ENCODE peak calls at places on chromosomes 16 and 17, in five cellular contexts. Y is ovary, I is brain microvascular endothelial cell, W is prostate gland, O is PC-9. D is an unnamed sample.

GRCh38 chr17:67588326-67588725 is 129.4 kb upstream of the NOL11 start:
- DNase-seq in O (no peak), Y (no peak), I (no peak), W (no peak), D (no peak)

GRCh38 chr16:27505297-27506236 is 44.1 kb downstream of the GTF3C1 start:
- DNase-seq in Y (no peak), W (peak), O (no peak), I (no peak), D (no peak)

GRCh38 chr16:29816694-29817441 is 916 bp downstream of the PAGR1 start:
- DNase-seq in I (peak), O (peak), Y (peak), W (peak), D (peak)

GRCh38 chr16:85284138-85284897 is 172.0 kb upstream of the CIBAR2 start:
- DNase-seq in Y (no peak), O (no peak), I (no peak), W (no peak), D (peak)

GRCh38 chr17:29379084-29379811 is 10.9 kb upstream of the TAOK1 start:
- DNase-seq in O (no peak), Y (no peak), W (peak), I (no peak), D (no peak)

GRCh38 chr16:81466351-81466960 is 21.8 kb downstream of the CMIP start:
- DNase-seq in O (no peak), Y (no peak), I (no peak), W (no peak), D (no peak)

GRCh38 chr17:35586569-35587073 is 501 bp upstream of the AP2B1 start:
- DNase-seq in I (no peak), W (no peak), O (no peak), Y (no peak), D (no peak)

GRCh38 chr17:10247806-10248334 is 49.5 kb upstream of the GAS7 start:
- DNase-seq in W (no peak), Y (no peak), O (no peak), I (no peak), D (no peak)

GRCh38 chr17:4433515-4434031 is at the start of gene SPNS3:
- DNase-seq in W (no peak), Y (no peak), I (no peak), O (no peak), D (no peak)

GRCh38 chr17:13940858-13941665 is 128.2 kb upstream of the COX10 start:
- DNase-seq in I (peak), W (no peak), Y (no peak), O (no peak), D (peak)

GRCh38 chr17:3792481-3792880 is 8.5 kb downstream of the ITGAE start:
- DNase-seq in Y (peak), O (no peak), W (peak), I (no peak), D (no peak)

GRCh38 chr17:65100316-65101140 is 36.6 kb upstream of the RGS9 start:
- DNase-seq in I (no peak), W (peak), O (peak), Y (peak), D (peak)

GRCh38 chr16:21263640-21264211 is 14.4 kb downstream of the CRYM start:
- DNase-seq in O (no peak), I (no peak), Y (no peak), W (peak), D (peak)

GRCh38 chr17:63500548-63501390 is 22.4 kb upstream of the KCNH6 start:
- DNase-seq in O (no peak), W (no peak), I (no peak), Y (no peak), D (no peak)

GRCh38 chr17:70110443-70110880 is 35.4 kb downstream of the KCNJ16 start:
- DNase-seq in W (no peak), Y (no peak), O (no peak), I (peak), D (peak)

GRCh38 chr16:88815901-88816589 is 4.3 kb upstream of the APRT start:
- DNase-seq in Y (no peak), O (peak), I (no peak), W (no peak), D (peak)

GRCh38 chr16:82034981-82035612 is at the start of gene HSD17B2:
- DNase-seq in Y (no peak), O (no peak), W (no peak), I (peak), D (no peak)

GRCh38 chr17:56970974-56971373 is 7.0 kb upstream of the SCPEP1 start:
- DNase-seq in W (no peak), Y (no peak), O (no peak), I (no peak), D (no peak)

GRCh38 chr17:39486242-39486641 is 25.0 kb downstream of the CDK12 start:
- DNase-seq in O (peak), I (peak), Y (no peak), W (no peak), D (no peak)

GRCh38 chr16:84357191-84357651 is 11.1 kb upstream of the ATP2C2 start:
- DNase-seq in O (peak), Y (no peak), I (peak), W (peak), D (no peak)

GRCh38 chr17:57595426-57595825 is 149.7 kb downstream of the CCDC182 start:
- DNase-seq in W (no peak), O (no peak), I (no peak), Y (no peak), D (no peak)

GRCh38 chr17:31678431-31678830 is 180.6 kb downstream of the COPRS start:
- DNase-seq in W (no peak), Y (no peak), I (no peak), O (peak), D (no peak)

GRCh38 chr16:15613676-15614075 is 29.3 kb downstream of the MARF1 start:
- DNase-seq in Y (no peak), W (no peak), O (peak), I (no peak), D (no peak)

GRCh38 chr16:21608647-21609328 is 9.4 kb downstream of the METTL9 start:
- DNase-seq in O (no peak), I (no peak), W (no peak), Y (no peak), D (no peak)

GRCh38 chr16:58377932-58378331 is 14.3 kb upstream of the GINS3 start:
- DNase-seq in O (no peak), Y (no peak), I (no peak), W (no peak), D (no peak)

GRCh38 chr16:1225051-1225451 is at the start of gene TPSG1:
- DNase-seq in I (no peak), O (no peak), Y (no peak), W (no peak), D (no peak)

GRCh38 chr17:64063088-64063487 is 42.7 kb upstream of the ICAM2 start:
- DNase-seq in Y (no peak), I (no peak), O (no peak), W (no peak), D (no peak)

GRCh38 chr17:71084219-71084618 is 914.9 kb downstream of the KCNJ2 start:
- DNase-seq in W (peak), O (no peak), I (peak), Y (no peak), D (peak)

GRCh38 chr16:5056347-5056746 is 9.4 kb downstream of the C16orf89 start:
- DNase-seq in W (no peak), O (no peak), I (peak), Y (no peak), D (peak)

GRCh38 chr17:34368455-34369195 is 5.6 kb upstream of the CCL1 start:
- DNase-seq in O (no peak), I (no peak), Y (no peak), W (no peak), D (no peak)

GRCh38 chr16:30934827-30935557 is 11.6 kb downstream of the FBXL19 start:
- DNase-seq in O (peak), I (peak), W (no peak), Y (no peak), D (peak)
- TF ChIP-seq CTCF in O (peak), I (peak), W (peak), Y (no peak), D (peak)

GRCh38 chr17:77887110-77887463 is 71.4 kb upstream of the TNRC6C start:
- DNase-seq in O (no peak), Y (no peak), W (no peak), I (no peak), D (no peak)
- H3K4me3 ChIP-seq in O (no peak), Y (peak), W (peak), I (no peak), D (no peak)

GRCh38 chr16:72291121-72291520 is 119.2 kb upstream of the PMFBP1 start:
- DNase-seq in W (no peak), O (peak), Y (no peak), I (peak), D (no peak)
- H3K27ac ChIP-seq in W (no peak), O (peak), Y (no peak), I (peak), D (no peak)

GRCh38 chr16:24967074-24967473 is 48.1 kb downstream of the ARHGAP17 start:
- DNase-seq in I (no peak), W (no peak), O (no peak), Y (no peak), D (no peak)

GRCh38 chr16:24962747-24963146 is 52.4 kb downstream of the ARHGAP17 start:
- DNase-seq in Y (no peak), W (no peak), I (no peak), O (no peak), D (no peak)

GRCh38 chr16:24966599-24966998 is 48.6 kb downstream of the ARHGAP17 start:
- DNase-seq in Y (no peak), O (no peak), W (no peak), I (no peak), D (no peak)

GRCh38 chr16:24969071-24969470 is 46.1 kb downstream of the ARHGAP17 start:
- DNase-seq in I (no peak), O (no peak), W (no peak), Y (no peak), D (no peak)

GRCh38 chr16:24966031-24966430 is 49.1 kb downstream of the ARHGAP17 start:
- DNase-seq in W (no peak), Y (no peak), O (no peak), I (no peak), D (no peak)
- TF ChIP-seq CTCF in W (no peak), Y (no peak), O (no peak), I (no peak), D (no peak)

GRCh38 chr17:7576432-7576937 is 3.0 kb upstream of the CD68 start:
- DNase-seq in Y (no peak), W (no peak), O (no peak), I (no peak), D (no peak)

GRCh38 chr17:7575959-7576358 is 3.5 kb upstream of the CD68 start:
- DNase-seq in Y (no peak), I (no peak), O (no peak), W (no peak), D (no peak)

GRCh38 chr17:7574176-7574953 is 5.1 kb upstream of the CD68 start:
- DNase-seq in W (no peak), Y (no peak), I (no peak), O (no peak), D (no peak)

GRCh38 chr17:7573324-7574080 is 5.9 kb upstream of the CD68 start:
- DNase-seq in Y (peak), W (peak), O (peak), I (peak), D (peak)

GRCh38 chr17:7575481-7575883 is 4.0 kb upstream of the CD68 start:
- DNase-seq in W (no peak), O (no peak), I (no peak), Y (no peak), D (no peak)
- H3K4me3 ChIP-seq in W (no peak), O (peak), I (peak), Y (no peak), D (no peak)

DNA sequence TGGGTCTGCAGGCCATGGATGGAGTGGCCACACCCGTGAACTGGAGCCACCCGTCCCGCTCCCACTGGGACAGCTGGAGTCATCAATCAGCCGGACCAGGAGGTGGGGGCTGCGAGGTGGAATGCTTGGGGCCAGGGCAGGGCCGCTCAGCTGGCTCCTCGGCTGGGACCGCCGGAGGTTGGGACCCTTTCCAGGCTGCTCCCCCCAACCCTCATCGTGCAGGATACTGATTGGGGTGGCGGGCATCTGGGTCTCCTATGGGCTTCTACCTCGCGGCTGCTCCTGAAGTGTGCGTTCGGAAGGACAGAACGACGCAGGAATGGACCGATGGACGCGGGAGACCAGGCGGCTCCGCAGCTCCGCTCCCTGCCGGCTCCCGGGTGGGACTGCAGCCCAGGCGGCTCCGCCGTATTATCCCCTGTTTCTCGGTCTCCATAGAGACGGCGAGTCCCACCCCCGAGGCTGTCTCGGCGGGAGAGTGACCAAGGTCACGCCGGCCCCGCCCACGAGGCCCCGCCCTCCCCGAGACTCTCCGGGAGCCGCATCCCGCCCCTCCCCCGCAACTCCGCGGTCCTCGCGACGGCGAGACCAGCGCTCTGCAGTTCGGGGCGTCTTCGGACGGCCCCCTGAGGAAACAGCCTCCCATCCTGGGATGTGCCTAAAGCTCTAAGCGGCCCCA is at the start of gene TPPP3:
- DNase-seq in I (peak), O (peak), Y (peak), W (no peak), D (peak)
- H3K27ac ChIP-seq in I (no peak), O (no peak), Y (no peak), W (peak), D (peak)

GRCh38 chr16:56643080-56643778 is 4.8 kb downstream of the MT1A start:
- DNase-seq in Y (no peak), W (peak), I (no peak), O (peak), D (no peak)
- TF ChIP-seq CTCF in Y (peak), W (peak), I (peak), O (peak), D (no peak)

GRCh38 chr16:86566966-86567700 is 504 bp downstream of the FOXC2 start:
- DNase-seq in W (no peak), I (peak), O (no peak), Y (no peak), D (no peak)
- H3K4me3 ChIP-seq in W (peak), I (peak), O (no peak), Y (peak), D (no peak)

D was measured in WERI-Rb-1.